ENCODE peak calls at places on chromosomes 11 and 22, in ten cellular contexts. G is NCI-H187; J is stimulated activated CD4-positive, alpha-beta T cell treated with anti-CD3 and anti-CD28 coated beads, Interleukin-15, amount 100 ng/mL, for 24 hours; B is astrocyte; Z is activated T-cell treated with anti-CD3 and anti-CD28 coated beads, Interleukin-2, amount 50 U/mL, for 72 hours; O is osteocyte; U is lung; A is AG10803; S is right cardiac atrium; Y is neural crest cell. V is an unnamed sample.

GRCh38 chr11:72834905-72835304 is 20.7 kb downstream of the ATG16L2 start:
- DNase-seq in G (no peak), J (no peak), B (no peak), Z (no peak), O (no peak), U (no peak), A (no peak), S (no peak), Y (no peak), V (no peak)

GRCh38 chr11:85590848-85591483 is 36.2 kb downstream of the DLG2 start:
- DNase-seq in G (no peak), J (no peak), B (peak), Z (no peak), O (no peak), U (no peak), A (peak), S (no peak), Y (no peak), V (no peak)

GRCh38 chr11:115645631-115646271 is 141.5 kb upstream of the CADM1 start:
- DNase-seq in G (no peak), J (no peak), B (no peak), Z (no peak), O (no peak), U (no peak), A (no peak), S (peak), Y (peak), V (no peak)

GRCh38 chr11:107991868-107992414 is 16.8 kb upstream of the CUL5 start:
- DNase-seq in G (no peak), J (no peak), B (no peak), Z (no peak), O (no peak), U (no peak), A (no peak), S (no peak), Y (no peak), V (no peak)

GRCh38 chr11:113817162-113817561 is 37.6 kb downstream of the CLDN25 start:
- DNase-seq in G (no peak), J (no peak), B (peak), Z (no peak), O (no peak), U (no peak), A (peak), S (no peak), Y (no peak), V (no peak)

GRCh38 chr11:733072-733471 is 14.2 kb upstream of the TALDO1 start:
- DNase-seq in G (no peak), J (no peak), B (no peak), Z (no peak), O (no peak), U (no peak), A (no peak), S (peak), Y (no peak), V (no peak)

GRCh38 chr11:117677729-117678310 is 119.2 kb downstream of the DSCAML1 start:
- DNase-seq in G (no peak), J (no peak), B (no peak), Z (no peak), O (no peak), U (no peak), A (no peak), S (no peak), Y (no peak), V (no peak)

GRCh38 chr22:27692243-27692642 is 109.3 kb downstream of the MN1 start:
- DNase-seq in G (no peak), J (no peak), B (no peak), Z (no peak), O (no peak), U (no peak), A (peak), S (no peak), Y (no peak), V (no peak)

GRCh38 chr22:45009881-45010531 is at the start of gene PHF21B:
- DNase-seq in G (peak), J (peak), B (no peak), Z (peak), O (no peak), U (no peak), A (peak), S (peak), Y (peak), V (no peak)

GRCh38 chr11:74687237-74688005 is 43.8 kb downstream of the CHRDL2 start:
- DNase-seq in G (no peak), J (no peak), B (peak), Z (no peak), O (no peak), U (no peak), A (peak), S (no peak), Y (no peak), V (peak)

GRCh38 chr11:112652786-112653390 is 308.3 kb upstream of the NCAM1 start:
- DNase-seq in G (no peak), J (no peak), B (peak), Z (no peak), O (peak), U (no peak), A (peak), S (no peak), Y (no peak), V (no peak)

GRCh38 chr22:28923826-28924732 is 40.7 kb downstream of the ZNRF3 start:
- DNase-seq in G (peak), J (no peak), B (peak), Z (no peak), O (no peak), U (peak), A (no peak), S (peak), Y (peak), V (no peak)

GRCh38 chr11:121446752-121447156 is 5.4 kb upstream of the SORL1 start:
- DNase-seq in G (peak), J (no peak), B (peak), Z (no peak), O (no peak), U (no peak), A (peak), S (no peak), Y (no peak), V (no peak)

GRCh38 chr11:122863704-122864326 is 18.7 kb upstream of the JHY start:
- DNase-seq in G (peak), J (peak), B (peak), Z (no peak), O (no peak), U (no peak), A (peak), S (no peak), Y (peak), V (peak)

GRCh38 chr11:28690746-28691145 is 582.6 kb downstream of the METTL15 start:
- DNase-seq in G (no peak), J (no peak), B (peak), Z (no peak), O (no peak), U (no peak), A (peak), S (no peak), Y (no peak), V (no peak)

GRCh38 chr11:36249271-36249670 is 40.0 kb downstream of the COMMD9 start:
- DNase-seq in G (no peak), J (no peak), B (peak), Z (no peak), O (no peak), U (no peak), A (peak), S (no peak), Y (no peak), V (no peak)

GRCh38 chr11:45948341-45948740 is 25.9 kb downstream of the LARGE2 start:
- DNase-seq in G (no peak), J (no peak), B (no peak), Z (no peak), O (no peak), U (no peak), A (no peak), S (no peak), Y (no peak), V (no peak)

GRCh38 chr22:37638351-37639069 is 959 bp upstream of the SH3BP1 start:
- DNase-seq in G (no peak), J (no peak), B (no peak), Z (peak), O (no peak), U (no peak), A (no peak), S (no peak), Y (no peak), V (peak)

GRCh38 chr11:111440416-111441205 is 61.5 kb upstream of the POU2AF1 start:
- DNase-seq in G (no peak), J (no peak), B (no peak), Z (no peak), O (no peak), U (no peak), A (no peak), S (no peak), Y (no peak), V (no peak)

GRCh38 chr22:24037851-24038765 is 27.0 kb downstream of the CABIN1 start:
- DNase-seq in G (no peak), J (no peak), B (no peak), Z (no peak), O (peak), U (no peak), A (no peak), S (no peak), Y (no peak), V (no peak)

GRCh38 chr22:39727541-39727940 is 157.0 kb downstream of the CACNA1I start:
- DNase-seq in G (no peak), J (no peak), B (no peak), Z (no peak), O (peak), U (no peak), A (no peak), S (no peak), Y (no peak), V (no peak)

GRCh38 chr11:1854949-1855885 is 2.3 kb downstream of the LSP1 start:
- DNase-seq in G (no peak), J (peak), B (no peak), Z (peak), O (no peak), U (no peak), A (no peak), S (peak), Y (no peak), V (no peak)

GRCh38 chr11:73330569-73331093 is 22.6 kb downstream of the ARHGEF17 start:
- DNase-seq in G (no peak), J (no peak), B (no peak), Z (no peak), O (no peak), U (no peak), A (no peak), S (peak), Y (no peak), V (peak)

GRCh38 chr11:78469905-78470304 is 52.3 kb upstream of the GAB2 start:
- DNase-seq in G (no peak), J (no peak), B (no peak), Z (no peak), O (no peak), U (no peak), A (no peak), S (no peak), Y (no peak), V (no peak)

GRCh38 chr11:36015806-36016205 is 71.9 kb downstream of the LDLRAD3 start:
- DNase-seq in G (no peak), J (no peak), B (no peak), Z (no peak), O (no peak), U (no peak), A (no peak), S (peak), Y (no peak), V (no peak)

GRCh38 chr22:49014227-49015201 is 813.2 kb downstream of the BRD1 start:
- DNase-seq in G (no peak), J (no peak), B (no peak), Z (no peak), O (peak), U (no peak), A (no peak), S (peak), Y (no peak), V (no peak)

GRCh38 chr11:22234743-22235142 is 41.9 kb downstream of the ANO5 start:
- DNase-seq in G (no peak), J (no peak), B (no peak), Z (no peak), O (no peak), U (no peak), A (no peak), S (no peak), Y (no peak), V (no peak)

GRCh38 chr11:70736461-70736860 is 338.1 kb downstream of the CTTN start:
- DNase-seq in G (no peak), J (no peak), B (no peak), Z (no peak), O (no peak), U (no peak), A (no peak), S (no peak), Y (no peak), V (no peak)

GRCh38 chr11:92969293-92969633 is 188 bp upstream of the MTNR1B start:
- DNase-seq in G (no peak), J (no peak), B (no peak), Z (no peak), O (no peak), U (no peak), A (no peak), S (no peak), Y (no peak), V (no peak)

GRCh38 chr11:117411736-117412135 is 84.1 kb downstream of the CEP164 start:
- DNase-seq in G (no peak), J (no peak), B (no peak), Z (no peak), O (no peak), U (no peak), A (no peak), S (no peak), Y (no peak), V (no peak)

GRCh38 chr11:33531743-33532181 is 168.9 kb downstream of the C11orf91 start:
- DNase-seq in G (no peak), J (no peak), B (peak), Z (no peak), O (no peak), U (no peak), A (peak), S (no peak), Y (no peak), V (no peak)

GRCh38 chr22:32528984-32529982 is 54.7 kb downstream of the FBXO7 start:
- DNase-seq in G (peak), J (peak), B (peak), Z (peak), O (peak), U (peak), A (peak), S (peak), Y (peak), V (peak)

GRCh38 chr11:69652999-69653398 is 12.0 kb downstream of the CCND1 start:
- DNase-seq in G (no peak), J (no peak), B (no peak), Z (no peak), O (no peak), U (no peak), A (no peak), S (no peak), Y (no peak), V (no peak)

GRCh38 chr11:46912526-46913150 is 5.7 kb downstream of the LRP4 start:
- DNase-seq in G (peak), J (no peak), B (no peak), Z (no peak), O (no peak), U (no peak), A (no peak), S (no peak), Y (peak), V (no peak)

GRCh38 chr11:129211397-129211796 is 19.3 kb upstream of the ARHGAP32 start:
- DNase-seq in G (no peak), J (no peak), B (no peak), Z (no peak), O (no peak), U (no peak), A (no peak), S (no peak), Y (no peak), V (no peak)

V was measured in erythroblast.